ENCODE peak calls at places on chromosomes 7 and 10, in four cellular contexts. One of them, this sample, is unnamed.

GRCh38 chr7:11633325-11633724 is 198.7 kb downstream of the THSD7A start:
- DNase-seq in fibroblast of lung: no peak
- DNase-seq in aorta: no peak
- DNase-seq in IMR-90: no peak
- DNase-seq in this sample: no peak

GRCh38 chr10:4983615-4984216 is 19.9 kb downstream of the AKR1C2 start:
- DNase-seq in aorta: no peak
- DNase-seq in fibroblast of lung: no peak
- DNase-seq in IMR-90: no peak
- DNase-seq in this sample: no peak

GRCh38 chr7:140689199-140690152 is 7.0 kb upstream of the NDUFB2 start:
- DNase-seq in fibroblast of lung: no peak
- DNase-seq in aorta: peak; percentile 57
- DNase-seq in IMR-90: no peak
- DNase-seq in this sample: peak; percentile 77

GRCh38 chr7:114048386-114049235 is 129.8 kb upstream of the PPP1R3A start:
- DNase-seq in fibroblast of lung: peak; percentile 42
- DNase-seq in IMR-90: peak; percentile 23
- DNase-seq in aorta: no peak
- DNase-seq in this sample: no peak

GRCh38 chr10:79929409-79929904 is 19.4 kb downstream of the SFTPD start:
- DNase-seq in fibroblast of lung: peak; percentile 68
- DNase-seq in IMR-90: peak; percentile 58
- DNase-seq in aorta: peak; percentile 92
- DNase-seq in this sample: peak; percentile 85

GRCh38 chr10:124197301-124198148 is 104.1 kb upstream of the CHST15 start:
- DNase-seq in fibroblast of lung: no peak
- DNase-seq in aorta: no peak
- DNase-seq in IMR-90: no peak
- DNase-seq in this sample: no peak

GRCh38 chr10:125156739-125157472 is 3.5 kb downstream of the CTBP2 start:
- DNase-seq in IMR-90: no peak
- DNase-seq in fibroblast of lung: no peak
- DNase-seq in aorta: no peak
- DNase-seq in this sample: no peak

GRCh38 chr7:152459724-152460251 is 24.0 kb upstream of the KMT2C start:
- DNase-seq in fibroblast of lung: no peak
- DNase-seq in IMR-90: peak; percentile 40
- DNase-seq in aorta: no peak
- DNase-seq in this sample: no peak

GRCh38 chr10:62059424-62059913 is 158.0 kb downstream of the ARID5B start:
- DNase-seq in aorta: no peak
- DNase-seq in IMR-90: no peak
- DNase-seq in fibroblast of lung: no peak
- DNase-seq in this sample: no peak

GRCh38 chr10:93719901-93720300 is 17.5 kb upstream of the FRA10AC1 start:
- DNase-seq in fibroblast of lung: no peak
- DNase-seq in aorta: no peak
- DNase-seq in IMR-90: no peak
- DNase-seq in this sample: no peak

GRCh38 chr7:74153736-74154135 is 20.4 kb upstream of the EIF4H start:
- DNase-seq in aorta: no peak
- DNase-seq in IMR-90: no peak
- DNase-seq in fibroblast of lung: no peak
- DNase-seq in this sample: no peak

GRCh38 chr10:63887600-63888396 is 366.6 kb downstream of the REEP3 start:
- DNase-seq in IMR-90: no peak
- DNase-seq in aorta: no peak
- DNase-seq in fibroblast of lung: no peak
- DNase-seq in this sample: no peak

GRCh38 chr10:15379043-15379442 is 8.0 kb upstream of the FAM171A1 start:
- DNase-seq in fibroblast of lung: no peak
- DNase-seq in aorta: peak; percentile 21
- DNase-seq in IMR-90: no peak
- DNase-seq in this sample: no peak

GRCh38 chr10:103665439-103665838 is 171.9 kb downstream of the NEURL1 start:
- DNase-seq in fibroblast of lung: no peak
- DNase-seq in IMR-90: no peak
- DNase-seq in aorta: no peak
- DNase-seq in this sample: no peak

GRCh38 chr10:74913321-74913980 is 87.1 kb downstream of the KAT6B start:
- DNase-seq in fibroblast of lung: no peak
- DNase-seq in IMR-90: no peak
- DNase-seq in aorta: no peak
- DNase-seq in this sample: no peak

GRCh38 chr7:151736403-151736909 is 140.5 kb downstream of the PRKAG2 start:
- DNase-seq in fibroblast of lung: peak; percentile 99
- DNase-seq in IMR-90: peak; percentile 96
- DNase-seq in aorta: peak; percentile 87
- DNase-seq in this sample: peak; percentile 90

GRCh38 chr10:132036153-132036886 is 29.4 kb upstream of the JAKMIP3 start:
- DNase-seq in IMR-90: no peak
- DNase-seq in aorta: no peak
- DNase-seq in fibroblast of lung: peak; percentile 22
- DNase-seq in this sample: no peak

GRCh38 chr7:102988088-102988487 is 75.3 kb downstream of the LRRC17 start:
- DNase-seq in IMR-90: no peak
- DNase-seq in fibroblast of lung: no peak
- DNase-seq in aorta: no peak
- DNase-seq in this sample: no peak

GRCh38 chr10:44864042-44864436 is 47.1 kb upstream of the TMEM72 start:
- DNase-seq in aorta: no peak
- DNase-seq in IMR-90: no peak
- DNase-seq in fibroblast of lung: peak; percentile 12
- DNase-seq in this sample: no peak

GRCh38 chr10:109912335-109913282 is 10.7 kb downstream of the XPNPEP1 start:
- DNase-seq in aorta: no peak
- DNase-seq in IMR-90: peak; percentile 87
- DNase-seq in fibroblast of lung: no peak
- DNase-seq in this sample: no peak

GRCh38 chr7:6254891-6255290 is 17.5 kb downstream of the CYTH3 start:
- DNase-seq in IMR-90: peak; percentile 32
- DNase-seq in aorta: no peak
- DNase-seq in fibroblast of lung: no peak
- DNase-seq in this sample: no peak

GRCh38 chr7:6251653-6252052 is 20.8 kb downstream of the CYTH3 start:
- DNase-seq in aorta: no peak
- DNase-seq in fibroblast of lung: no peak
- DNase-seq in IMR-90: no peak
- DNase-seq in this sample: no peak

GRCh38 chr7:6250364-6250833 is 22.0 kb downstream of the CYTH3 start:
- DNase-seq in fibroblast of lung: no peak
- DNase-seq in IMR-90: no peak
- DNase-seq in aorta: no peak
- DNase-seq in this sample: no peak

GRCh38 chr7:6252748-6253147 is 19.7 kb downstream of the CYTH3 start:
- DNase-seq in aorta: no peak
- DNase-seq in IMR-90: no peak
- DNase-seq in fibroblast of lung: no peak
- DNase-seq in this sample: no peak

GRCh38 chr7:6252310-6252709 is 20.1 kb downstream of the CYTH3 start:
- DNase-seq in IMR-90: peak; percentile 48
- DNase-seq in fibroblast of lung: no peak
- DNase-seq in aorta: no peak
- DNase-seq in this sample: no peak
- H3K27ac ChIP-seq in IMR-90: no peak overlapping the region
- H3K27ac ChIP-seq in fibroblast of lung: peak overlapping the region; percentile 39
- H3K27ac ChIP-seq in aorta: no peak overlapping the region
- H3K27ac ChIP-seq in this sample: no peak overlapping the region

DNA sequence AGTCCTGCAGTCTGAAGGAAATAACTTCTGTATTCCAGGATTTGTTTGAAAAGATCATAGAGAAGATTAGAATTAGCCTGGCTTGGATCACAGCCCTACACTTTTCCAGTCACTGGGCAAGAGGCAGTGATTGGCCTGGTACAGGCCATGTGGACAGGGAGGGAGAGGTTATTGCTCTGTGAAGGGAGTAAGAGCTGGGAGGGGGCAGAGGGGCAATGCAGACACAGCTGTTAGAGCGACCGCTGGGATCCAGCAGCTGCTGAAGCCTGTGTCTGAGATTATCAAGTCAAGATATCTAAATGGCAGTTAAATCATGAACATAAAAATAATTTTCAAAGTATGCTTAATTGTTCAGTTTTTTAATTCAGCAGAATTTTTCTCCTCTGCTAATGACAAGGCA is 257.4 kb downstream of the SDK1 start:
- DNase-seq in aorta: no peak
- DNase-seq in fibroblast of lung: peak; percentile 30
- DNase-seq in IMR-90: no peak
- DNase-seq in this sample: no peak
- H3K27ac ChIP-seq in aorta: no peak overlapping the region
- H3K27ac ChIP-seq in fibroblast of lung: no peak overlapping the region
- H3K27ac ChIP-seq in IMR-90: no peak overlapping the region
- H3K27ac ChIP-seq in this sample: no peak overlapping the region

GRCh38 chr7:92769844-92770243 is 66.5 kb downstream of the CDK6 start:
- DNase-seq in aorta: no peak
- DNase-seq in fibroblast of lung: no peak
- DNase-seq in IMR-90: no peak
- DNase-seq in this sample: no peak
- H3K27ac ChIP-seq in aorta: no peak overlapping the region
- H3K27ac ChIP-seq in fibroblast of lung: no peak overlapping the region
- H3K27ac ChIP-seq in IMR-90: no peak overlapping the region
- H3K27ac ChIP-seq in this sample: no peak overlapping the region

GRCh38 chr10:115953983-115954382 is 319.0 kb downstream of the GFRA1 start:
- DNase-seq in IMR-90: no peak
- DNase-seq in aorta: no peak
- DNase-seq in fibroblast of lung: no peak
- DNase-seq in this sample: no peak

GRCh38 chr10:115956225-115957009 is 316.6 kb downstream of the GFRA1 start:
- DNase-seq in IMR-90: peak; percentile 50
- DNase-seq in aorta: no peak
- DNase-seq in fibroblast of lung: no peak
- DNase-seq in this sample: no peak

GRCh38 chr10:115953203-115953602 is 319.8 kb downstream of the GFRA1 start:
- DNase-seq in IMR-90: peak; percentile 52
- DNase-seq in aorta: no peak
- DNase-seq in fibroblast of lung: no peak
- DNase-seq in this sample: no peak

GRCh38 chr10:115958043-115958442 is 315.0 kb downstream of the GFRA1 start:
- DNase-seq in fibroblast of lung: no peak
- DNase-seq in aorta: no peak
- DNase-seq in IMR-90: no peak
- DNase-seq in this sample: no peak

DNA sequence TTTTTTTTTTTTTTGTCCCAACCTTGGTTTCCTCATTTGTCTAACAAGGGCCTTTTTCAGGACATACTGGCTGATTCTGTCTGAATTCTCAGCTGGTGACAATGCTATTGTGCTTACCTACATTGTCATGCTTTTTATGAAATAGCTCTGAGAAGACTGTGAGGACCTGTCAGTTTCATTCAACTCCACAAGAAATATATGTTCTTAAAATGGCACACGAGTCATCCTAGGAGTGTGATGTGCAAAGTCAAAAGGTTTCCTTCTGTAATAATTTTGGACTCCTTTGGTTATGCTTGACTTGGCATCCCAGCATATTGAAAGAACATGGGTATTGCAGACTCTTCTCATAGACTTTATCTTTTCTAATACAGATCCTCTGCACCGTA is 316.0 kb downstream of the GFRA1 start:
- DNase-seq in IMR-90: no peak
- DNase-seq in fibroblast of lung: no peak
- DNase-seq in aorta: no peak
- DNase-seq in this sample: no peak
- H3K27ac ChIP-seq in IMR-90: no peak overlapping the region
- H3K27ac ChIP-seq in fibroblast of lung: no peak overlapping the region
- H3K27ac ChIP-seq in aorta: no peak overlapping the region
- H3K27ac ChIP-seq in this sample: no peak overlapping the region

DNA sequence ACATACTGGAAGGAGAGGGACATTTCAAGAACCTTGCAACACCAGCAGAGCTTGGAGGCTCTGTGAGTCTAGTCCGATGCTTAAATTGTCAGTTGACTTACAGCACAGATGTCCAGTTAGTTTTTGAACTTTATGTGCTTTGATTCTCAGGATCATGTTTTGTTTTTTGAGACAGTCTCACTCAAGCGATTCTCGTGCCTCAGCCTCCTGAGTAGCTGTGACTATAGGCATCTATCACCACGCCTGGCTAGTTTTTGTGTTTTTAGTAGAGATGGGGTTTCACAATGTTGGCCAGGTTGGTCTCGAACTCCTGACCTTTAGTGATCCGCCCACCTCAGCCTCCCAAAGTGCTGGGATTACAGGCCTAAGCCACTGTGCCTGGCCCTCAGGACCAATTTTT is 31.8 kb upstream of the STEAP4 start:
- DNase-seq in IMR-90: no peak
- DNase-seq in fibroblast of lung: no peak
- DNase-seq in aorta: no peak
- DNase-seq in this sample: no peak
- H3K27ac ChIP-seq in IMR-90: no peak overlapping the region
- H3K27ac ChIP-seq in fibroblast of lung: no peak overlapping the region
- H3K27ac ChIP-seq in aorta: no peak overlapping the region
- H3K27ac ChIP-seq in this sample: no peak overlapping the region

GRCh38 chr7:101154693-101155102 is 422 bp downstream of the AP1S1 start:
- DNase-seq in fibroblast of lung: no peak
- DNase-seq in IMR-90: no peak
- DNase-seq in aorta: peak; percentile 79
- DNase-seq in this sample: no peak
- H3K27ac ChIP-seq in fibroblast of lung: peak overlapping the region; percentile 57
- H3K27ac ChIP-seq in IMR-90: peak overlapping the region; percentile 75
- H3K27ac ChIP-seq in aorta: no peak overlapping the region
- H3K27ac ChIP-seq in this sample: no peak overlapping the region

This sample was measured in suprapubic skin.